ENCODE peak calls at places on chromosome 20, in six cellular contexts. G is cardiac muscle cell, U is upper lobe of right lung, P is IMR-90, K is A549, S is PC-9. Z is an unnamed sample.

GRCh38 chr20:32110173-32110704 is 725 bp downstream of the TM9SF4 start:
- DNase-seq in S (no peak), G (no peak), K (no peak), P (no peak), U (no peak), Z (no peak)

GRCh38 chr20:25477156-25477882 is 69.8 kb downstream of the GINS1 start:
- DNase-seq in P (no peak), U (no peak), G (no peak), S (no peak), K (no peak), Z (no peak)

GRCh38 chr20:63335711-63336110 is 25.4 kb downstream of the CHRNA4 start:
- DNase-seq in K (no peak), P (no peak), U (no peak), S (no peak), G (no peak), Z (no peak)

GRCh38 chr20:18676366-18676765 is 88.5 kb downstream of the DTD1 start:
- DNase-seq in K (no peak), G (no peak), P (no peak), S (no peak), U (no peak), Z (no peak)

GRCh38 chr20:59020938-59021551 is 1.8 kb downstream of the TUBB1 start:
- DNase-seq in U (no peak), G (peak; percentile 27), K (no peak), S (no peak), P (peak; percentile 56), Z (no peak)

GRCh38 chr20:51696304-51697118 is 71.7 kb downstream of the ATP9A start:
- DNase-seq in G (peak; percentile 37), K (no peak), S (no peak), U (no peak), P (no peak), Z (no peak)

GRCh38 chr20:54266844-54267243 is 59.0 kb downstream of the PFDN4 start:
- DNase-seq in G (no peak), U (no peak), S (no peak), K (no peak), P (no peak), Z (no peak)

GRCh38 chr20:9427977-9428607 is 86.3 kb upstream of the LAMP5 start:
- DNase-seq in K (no peak), G (no peak), P (no peak), S (no peak), U (no peak), Z (no peak)

GRCh38 chr20:56342783-56343182 is 16.0 kb upstream of the FAM210B start:
- DNase-seq in G (no peak), U (no peak), P (no peak), K (no peak), S (no peak), Z (no peak)

GRCh38 chr20:20216941-20217340 is 151.0 kb upstream of the INSM1 start:
- DNase-seq in P (no peak), K (no peak), U (no peak), G (no peak), S (no peak), Z (no peak)

GRCh38 chr20:47603260-47603659 is 101.6 kb downstream of the NCOA3 start:
- DNase-seq in G (no peak), U (no peak), S (no peak), K (no peak), P (no peak), Z (no peak)
- H3K4me1 ChIP-seq in G (peaks cover 6% of the 10 kb centered on the region), U (peaks cover 24% of the 10 kb centered on the region), S (peaks cover 36% of the 10 kb centered on the region), K (peaks cover 57% of the 10 kb centered on the region), P (no peaks in the 10 kb centered on the region), Z (peaks cover 14% of the 10 kb centered on the region)

GRCh38 chr20:3804254-3804751 is 8.2 kb downstream of the CDC25B start:
- DNase-seq in G (no peak), K (no peak), S (no peak), P (no peak), U (no peak), Z (no peak)

GRCh38 chr20:3803854-3804253 is 7.7 kb downstream of the CDC25B start:
- DNase-seq in G (no peak), U (no peak), S (no peak), K (no peak), P (no peak), Z (no peak)

GRCh38 chr20:3803289-3803688 is 7.2 kb downstream of the CDC25B start:
- DNase-seq in U (no peak), K (no peak), S (no peak), G (no peak), P (no peak), Z (no peak)

GRCh38 chr20:3805594-3806264 is 9.6 kb downstream of the CDC25B start:
- DNase-seq in S (no peak), U (no peak), G (no peak), K (no peak), P (peak; percentile 50), Z (no peak)

DNA sequence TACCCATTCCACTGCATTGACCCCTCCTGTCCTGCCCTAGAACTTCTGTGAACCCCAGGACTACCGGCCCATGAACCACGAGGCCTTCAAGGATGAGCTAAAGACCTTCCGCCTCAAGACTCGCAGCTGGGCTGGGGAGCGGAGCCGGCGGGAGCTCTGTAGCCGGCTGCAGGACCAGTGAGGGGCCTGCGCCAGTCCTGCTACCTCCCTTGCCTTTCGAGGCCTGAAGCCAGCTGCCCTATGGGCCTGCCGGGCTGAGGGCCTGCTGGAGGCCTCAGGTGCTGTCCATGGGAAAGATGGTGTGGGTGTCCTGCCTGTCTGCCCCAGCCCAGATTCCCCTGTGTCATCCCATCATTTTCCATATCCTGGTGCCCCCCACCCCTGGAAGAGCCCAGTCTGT is 8.7 kb downstream of the CDC25B start:
- DNase-seq in U (no peak), G (no peak), K (no peak), S (no peak), P (no peak), Z (no peak)
- H3K4me1 ChIP-seq in U (peaks cover 87% of the 10 kb centered on the region), G (peaks cover 4% of the 10 kb centered on the region), K (peaks cover 82% of the 10 kb centered on the region), S (peaks cover 38% of the 10 kb centered on the region), P (peaks cover 26% of the 10 kb centered on the region), Z (peaks cover 72% of the 10 kb centered on the region)

GRCh38 chr20:37902504-37903313 is at the start of gene VSTM2L:
- DNase-seq in U (peak; percentile 72), S (peak; percentile 23), G (peak; percentile 74), P (peak; percentile 47), K (peak; percentile 77), Z (no peak)
- H3K4me1 ChIP-seq in U (peaks cover 8% of the 10 kb centered on the region), S (peaks cover 8% of the 10 kb centered on the region), G (peaks cover 29% of the 10 kb centered on the region), P (peaks cover 2% of the 10 kb centered on the region), K (peaks cover 24% of the 10 kb centered on the region), Z (peaks cover 69% of the 10 kb centered on the region)

DNA sequence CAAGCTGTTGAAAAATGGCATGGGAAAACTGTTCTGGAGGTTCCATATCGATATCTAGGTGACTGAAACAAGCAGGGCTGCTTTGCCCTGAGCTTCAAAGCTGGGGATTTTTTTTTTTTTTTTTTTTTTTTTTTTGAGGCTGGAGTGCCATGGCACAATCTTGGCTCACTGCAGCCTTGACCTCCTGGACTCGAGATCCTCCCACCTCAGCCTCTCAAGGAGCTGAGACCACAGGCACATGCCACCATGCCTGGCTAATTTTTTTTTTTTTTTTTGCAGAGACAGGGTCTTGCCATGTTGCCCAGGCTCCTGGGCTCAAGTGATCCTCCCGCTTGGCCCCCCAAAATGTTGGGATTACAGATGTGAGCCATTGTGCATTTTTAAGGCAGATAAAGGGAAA is 11.0 kb downstream of the ERGIC3 start:
- DNase-seq in U (no peak), P (no peak), G (no peak), S (no peak), K (no peak), Z (no peak)
- H3K4me1 ChIP-seq in U (no peaks in the 10 kb centered on the region), P (no peaks in the 10 kb centered on the region), G (no peaks in the 10 kb centered on the region), S (no peaks in the 10 kb centered on the region), K (no peaks in the 10 kb centered on the region), Z (no peaks in the 10 kb centered on the region)

GRCh38 chr20:4813076-4813838 is 91.5 kb downstream of the PRND start:
- DNase-seq in U (no peak), P (no peak), S (no peak), G (no peak), K (no peak), Z (no peak)
- H3K4me1 ChIP-seq in U (peaks cover 63% of the 10 kb centered on the region), P (peaks cover 6% of the 10 kb centered on the region), S (no peaks in the 10 kb centered on the region), G (no peaks in the 10 kb centered on the region), K (peaks cover 20% of the 10 kb centered on the region), Z (peaks cover 48% of the 10 kb centered on the region)

GRCh38 chr20:49508435-49509199 is 26.1 kb upstream of the KCNB1 start:
- DNase-seq in P (peak; percentile 45), S (no peak), K (peak; percentile 61), G (peak; percentile 60), U (no peak), Z (no peak)

GRCh38 chr20:49513009-49513408 is 30.5 kb upstream of the KCNB1 start:
- DNase-seq in S (no peak), U (no peak), K (no peak), G (no peak), P (no peak), Z (no peak)

GRCh38 chr20:49507741-49508434 is 25.4 kb upstream of the KCNB1 start:
- DNase-seq in U (no peak), S (no peak), K (no peak), G (no peak), P (no peak), Z (no peak)

GRCh38 chr20:49511788-49512525 is 29.5 kb upstream of the KCNB1 start:
- DNase-seq in S (no peak), K (no peak), P (no peak), G (no peak), U (no peak), Z (no peak)

DNA sequence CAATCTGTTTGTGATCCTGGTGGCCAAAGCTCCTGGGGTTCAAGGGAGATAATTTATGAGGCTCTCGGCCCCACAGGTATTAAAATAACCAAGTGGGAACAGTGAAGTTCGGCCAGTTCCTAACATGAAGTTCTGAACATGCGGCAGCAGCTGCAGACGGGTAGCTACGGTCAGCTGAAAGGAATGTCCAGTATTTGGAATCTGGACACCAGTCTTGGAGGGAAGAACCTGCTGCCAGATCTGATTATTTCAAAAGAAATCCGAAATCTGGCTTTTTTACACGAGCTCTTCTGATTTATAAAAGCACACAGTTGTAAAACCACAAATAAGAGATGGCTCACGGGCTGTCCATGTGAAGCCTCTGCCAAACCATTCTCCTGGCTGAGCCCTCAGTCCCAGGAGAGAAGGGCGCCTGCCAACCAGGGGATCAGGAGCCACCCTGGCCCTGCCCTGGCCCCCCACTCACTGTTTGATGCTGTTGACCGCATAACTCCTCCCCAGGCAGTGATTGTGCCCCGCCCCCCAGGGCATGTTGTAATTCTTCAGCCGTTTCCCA is 28.2 kb upstream of the KCNB1 start:
- DNase-seq in U (peak; percentile 67), P (peak; percentile 83), K (no peak), S (no peak), G (no peak), Z (peak; percentile 93)
- H3K4me1 ChIP-seq in U (no peaks in the 10 kb centered on the region), P (peaks cover 2% of the 10 kb centered on the region), K (peaks cover 12% of the 10 kb centered on the region), S (no peaks in the 10 kb centered on the region), G (no peaks in the 10 kb centered on the region), Z (peaks cover 44% of the 10 kb centered on the region)

GRCh38 chr20:44614525-44614924 is 32.1 kb downstream of the PKIG start:
- DNase-seq in P (no peak), G (no peak), K (no peak), U (peak; percentile 53), S (no peak), Z (no peak)
- H3K4me1 ChIP-seq in P (peaks cover 3% of the 10 kb centered on the region), G (peaks cover 2% of the 10 kb centered on the region), K (peaks cover 6% of the 10 kb centered on the region), U (peaks cover 39% of the 10 kb centered on the region), S (peaks cover 4% of the 10 kb centered on the region), Z (peaks cover 70% of the 10 kb centered on the region)

Z was measured in esophagus muscularis mucosa.